ENCODE peak calls at places on chromosome 20, in seven cellular contexts. M is MM.1S, Q is GM23338, N is GM23248, R is Karpas-422, X is HCT116, T is hepatocyte. E is an unnamed sample.

GRCh38 chr20:45972500-45973183 is 639 bp upstream of the ZNF335 start:
- DNase-seq in Q (peak; percentile 96), X (no peak), R (no peak), T (no peak), M (peak; percentile 95), N (peak; percentile 98), E (peak; percentile 98)

GRCh38 chr20:47571426-47571825 is 69.7 kb downstream of the NCOA3 start:
- DNase-seq in N (no peak), X (no peak), T (no peak), M (no peak), Q (no peak), R (no peak), E (no peak)

GRCh38 chr20:4161447-4162251 is 146.3 kb upstream of the RNF24 start:
- DNase-seq in T (no peak), Q (peak; percentile 35), R (no peak), M (peak; percentile 57), N (no peak), X (no peak), E (peak; percentile 69)

GRCh38 chr20:62306440-62307187 is 3.8 kb downstream of the ADRM1 start:
- DNase-seq in Q (no peak), R (no peak), X (no peak), M (no peak), N (no peak), T (no peak), E (no peak)

GRCh38 chr20:3246682-3247081 is 7.7 kb upstream of the SLC4A11 start:
- DNase-seq in M (no peak), R (no peak), T (no peak), N (no peak), Q (no peak), X (no peak), E (no peak)

GRCh38 chr20:62117362-62117646 is 5.0 kb upstream of the LSM14B start:
- DNase-seq in N (peak; percentile 31), M (no peak), X (no peak), T (no peak), Q (no peak), R (no peak), E (no peak)

GRCh38 chr20:59222982-59223610 is 59.5 kb downstream of the ZNF831 start:
- DNase-seq in X (no peak), M (no peak), Q (peak; percentile 44), R (no peak), T (peak; percentile 52), N (peak; percentile 36), E (peak; percentile 40)

GRCh38 chr20:12372557-12372956 is 454.9 kb downstream of the BTBD3 start:
- DNase-seq in Q (no peak), N (no peak), T (no peak), X (no peak), R (no peak), M (no peak), E (no peak)

GRCh38 chr20:62961310-62961783 is 8.8 kb downstream of the SLC17A9 start:
- DNase-seq in M (no peak), N (no peak), X (no peak), T (no peak), R (no peak), Q (no peak), E (no peak)

GRCh38 chr20:62590301-62591121 is 51.8 kb upstream of the SLCO4A1 start:
- DNase-seq in X (no peak), M (no peak), N (peak; percentile 96), T (no peak), Q (no peak), R (no peak), E (peak; percentile 94)

GRCh38 chr20:47502271-47502730 is 614 bp downstream of the NCOA3 start:
- DNase-seq in M (peak; percentile 16), R (peak; percentile 65), Q (peak; percentile 39), T (peak; percentile 37), N (peak; percentile 54), X (no peak), E (no peak)

GRCh38 chr20:24956001-24956761 is 7.1 kb downstream of the CST7 start:
- DNase-seq in M (no peak), N (no peak), T (no peak), Q (no peak), X (no peak), R (no peak), E (no peak)

DNA sequence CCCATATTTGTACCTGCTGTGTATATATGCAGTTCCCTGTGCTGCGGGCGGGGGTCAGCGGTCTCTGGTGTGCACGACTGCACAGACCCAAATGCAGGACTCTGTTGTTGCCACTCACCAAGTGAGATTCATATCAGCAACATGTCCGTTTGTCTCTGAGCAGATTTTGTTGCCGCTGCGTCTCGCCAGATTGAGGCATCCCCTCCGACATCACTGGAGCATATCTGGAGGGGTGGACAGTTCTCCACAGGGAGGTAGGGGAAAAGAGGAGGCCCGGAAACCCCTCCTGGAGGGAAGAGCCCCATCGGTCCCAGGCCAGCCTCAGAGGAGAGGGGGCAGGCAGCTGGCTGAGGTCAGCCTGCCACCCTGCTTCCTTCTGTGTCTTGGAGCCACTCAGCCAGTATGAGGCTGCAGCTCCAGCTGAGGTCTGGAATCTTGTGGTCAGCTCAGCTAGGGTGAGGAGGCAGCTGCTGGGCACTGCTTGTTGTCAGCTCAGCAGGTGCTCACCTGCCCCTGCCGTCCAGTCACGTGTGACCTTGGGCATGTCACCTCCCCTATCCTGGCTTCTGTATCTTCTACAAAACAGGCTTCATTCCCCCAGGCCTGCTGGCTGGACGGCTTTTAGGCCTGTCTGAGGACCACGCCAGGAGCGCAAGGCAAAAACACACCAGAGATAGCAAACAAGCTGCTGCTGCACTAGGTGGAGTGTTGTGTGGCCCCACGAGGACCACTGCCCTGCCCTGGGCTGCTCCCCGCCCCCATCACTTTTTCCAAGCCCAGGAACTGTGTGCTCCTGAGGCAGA is 47.1 kb downstream of the HNF4A start:
- DNase-seq in R (no peak), Q (no peak), M (no peak), N (no peak), X (no peak), T (peak; percentile 43), E (no peak)
- H3K4me1 ChIP-seq in R (no peaks in the 10 kb centered on the region), Q (no peaks in the 10 kb centered on the region), M (no peaks in the 10 kb centered on the region), N (peaks cover 12% of the 10 kb centered on the region), X (peaks cover 7% of the 10 kb centered on the region), T (peaks cover 11% of the 10 kb centered on the region), E (peaks cover 24% of the 10 kb centered on the region)

GRCh38 chr20:57108218-57108617 is 158.2 kb downstream of the BMP7 start:
- DNase-seq in N (no peak), R (no peak), Q (no peak), M (no peak), T (no peak), X (no peak), E (no peak)

GRCh38 chr20:57112448-57112847 is 154.0 kb downstream of the BMP7 start:
- DNase-seq in Q (no peak), M (no peak), T (no peak), R (no peak), N (no peak), X (no peak), E (no peak)

GRCh38 chr20:57108742-57109141 is 157.7 kb downstream of the BMP7 start:
- DNase-seq in N (no peak), R (no peak), M (no peak), Q (peak; percentile 48), X (no peak), T (no peak), E (no peak)

GRCh38 chr20:57109151-57109953 is 157.1 kb downstream of the BMP7 start:
- DNase-seq in M (no peak), T (peak; percentile 70), R (no peak), N (no peak), Q (no peak), X (no peak), E (no peak)

DNA sequence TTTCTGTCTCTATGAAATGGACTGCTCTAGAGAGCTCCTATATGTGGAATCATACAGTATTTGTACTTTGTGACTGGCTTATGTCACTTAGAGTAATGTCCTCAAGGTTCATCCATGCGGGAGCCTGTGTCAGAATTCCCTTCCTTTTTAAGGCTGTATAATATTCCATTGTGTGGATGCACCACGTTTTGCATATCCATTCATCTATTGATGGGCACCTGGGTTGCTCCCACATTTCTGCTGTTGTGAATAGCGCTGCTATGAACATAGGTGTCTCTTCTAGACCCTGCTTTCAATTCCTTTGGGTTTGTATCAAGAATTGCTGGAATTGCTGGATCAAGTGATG is 155.4 kb downstream of the BMP7 start:
- DNase-seq in T (no peak), M (no peak), Q (no peak), X (no peak), R (no peak), N (no peak), E (no peak)
- H3K9me2 ChIP-seq in T (no peaks in the 10 kb centered on the region), M (no peaks in the 10 kb centered on the region), Q (peaks cover 3% of the 10 kb centered on the region), X (no peaks in the 10 kb centered on the region), R (no peaks in the 10 kb centered on the region), N (no peaks in the 10 kb centered on the region), E (no peaks in the 10 kb centered on the region)

GRCh38 chr20:380763-381580 is 412 bp downstream of the TRIB3 start:
- DNase-seq in R (peak; percentile 96), T (peak; percentile 88), X (peak; percentile 76), Q (peak; percentile 89), N (peak; percentile 79), M (peak; percentile 69), E (peak; percentile 76)
- H3K4me1 ChIP-seq in R (peaks cover 24% of the 10 kb centered on the region), T (peaks cover 7% of the 10 kb centered on the region), X (peaks cover 32% of the 10 kb centered on the region), Q (peaks cover 4% of the 10 kb centered on the region), N (no peaks in the 10 kb centered on the region), M (peaks cover 13% of the 10 kb centered on the region), E (peaks cover 36% of the 10 kb centered on the region)

DNA sequence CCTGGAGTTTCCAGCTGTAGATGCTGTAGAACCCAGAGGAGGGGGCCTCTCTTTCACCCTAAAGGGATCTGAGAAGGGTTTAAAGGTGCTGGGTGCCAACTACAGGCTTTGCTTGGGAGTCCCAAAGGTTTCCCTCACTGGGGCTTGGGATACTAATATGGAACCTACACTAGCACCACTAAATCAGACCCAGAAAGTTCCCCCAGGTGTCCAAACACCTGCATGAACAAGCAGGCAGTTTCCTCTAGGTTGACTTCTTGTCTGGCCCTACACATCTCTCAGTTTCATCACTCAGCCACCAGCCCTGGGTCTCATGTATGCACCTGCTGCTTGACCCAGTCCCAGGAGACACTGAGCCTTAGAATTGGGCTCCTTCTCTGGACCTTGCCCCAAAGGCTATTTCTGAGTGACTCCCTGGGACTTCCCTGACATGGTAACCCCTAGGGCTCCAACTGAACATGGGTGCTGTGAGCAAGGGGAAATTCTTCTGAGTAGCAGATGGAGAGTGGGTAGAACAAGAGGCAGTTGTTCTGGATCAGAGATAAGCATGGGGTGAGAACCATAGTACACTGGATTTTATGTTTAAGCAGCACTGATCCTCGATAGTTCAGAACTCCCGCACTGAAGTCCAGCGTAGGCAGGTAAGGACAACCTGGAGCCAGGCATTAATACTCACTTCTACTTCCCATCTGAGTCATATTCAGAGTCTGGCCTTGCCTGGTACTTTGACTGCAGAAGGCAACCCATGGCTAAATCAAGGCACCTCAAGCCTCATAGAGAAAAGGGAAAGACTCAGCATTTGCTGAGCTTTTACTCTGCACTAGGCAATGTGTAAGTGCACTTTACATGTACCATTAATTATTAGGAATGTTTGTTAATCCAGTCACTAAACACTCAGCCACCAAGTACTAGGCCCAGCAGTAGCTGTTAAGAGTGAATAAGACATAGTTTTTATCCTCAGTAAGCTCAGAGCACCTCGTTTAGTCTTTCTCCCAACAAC is 16.8 kb downstream of the BCL2L1 start:
- DNase-seq in X (no peak), M (peak; percentile 92), Q (no peak), R (no peak), T (peak; percentile 38), N (no peak), E (peak; percentile 32)
- H3K9me2 ChIP-seq in X (no peaks in the 10 kb centered on the region), M (no peaks in the 10 kb centered on the region), Q (no peaks in the 10 kb centered on the region), R (no peaks in the 10 kb centered on the region), T (no peaks in the 10 kb centered on the region), N (no peaks in the 10 kb centered on the region), E (no peaks in the 10 kb centered on the region)

E was measured in PC-3.